ENCODE peak calls at places on chromosomes 5 and 9, in nine cellular contexts. One of them, this sample, is unnamed.

GRCh38 chr5:81420039-81420667 is 26.2 kb upstream of the ACOT12 start:
- DNase-seq in endothelial cell of umbilical vein: peak
- DNase-seq in activated T-helper 1 cell treated with Interleukin-2 at 50 U/mL for 16 hours: no peak
- DNase-seq in neural crest cell: no peak
- DNase-seq in foreskin fibroblast: peak
- DNase-seq in stimulated activated naive CD4-positive, alpha-beta T cell: no peak
- DNase-seq in NCI-H1694: no peak
- DNase-seq in myocyte: peak
- DNase-seq in Right ventricle myocardium superior: no peak
- DNase-seq in this sample: peak

GRCh38 chr9:135612437-135612836 is 26.9 kb downstream of the GLT6D1 start:
- DNase-seq in activated T-helper 1 cell treated with Interleukin-2 at 50 U/mL for 16 hours: no peak
- DNase-seq in foreskin fibroblast: no peak
- DNase-seq in myocyte: no peak
- DNase-seq in Right ventricle myocardium superior: no peak
- DNase-seq in stimulated activated naive CD4-positive, alpha-beta T cell: no peak
- DNase-seq in neural crest cell: no peak
- DNase-seq in NCI-H1694: no peak
- DNase-seq in endothelial cell of umbilical vein: no peak
- DNase-seq in this sample: no peak

GRCh38 chr9:87089963-87090362 is 142.7 kb upstream of the GAS1 start:
- DNase-seq in stimulated activated naive CD4-positive, alpha-beta T cell: no peak
- DNase-seq in activated T-helper 1 cell treated with Interleukin-2 at 50 U/mL for 16 hours: no peak
- DNase-seq in endothelial cell of umbilical vein: no peak
- DNase-seq in foreskin fibroblast: no peak
- DNase-seq in NCI-H1694: no peak
- DNase-seq in neural crest cell: no peak
- DNase-seq in myocyte: no peak
- DNase-seq in Right ventricle myocardium superior: no peak
- DNase-seq in this sample: no peak

GRCh38 chr9:134895849-134896833 is 15.5 kb downstream of the FCN2 start:
- DNase-seq in activated T-helper 1 cell treated with Interleukin-2 at 50 U/mL for 16 hours: no peak
- DNase-seq in stimulated activated naive CD4-positive, alpha-beta T cell: no peak
- DNase-seq in myocyte: peak
- DNase-seq in foreskin fibroblast: peak
- DNase-seq in Right ventricle myocardium superior: peak
- DNase-seq in endothelial cell of umbilical vein: peak
- DNase-seq in NCI-H1694: peak
- DNase-seq in neural crest cell: no peak
- DNase-seq in this sample: peak

GRCh38 chr5:72651779-72652178 is 144.6 kb upstream of the ZNF366 start:
- DNase-seq in myocyte: no peak
- DNase-seq in endothelial cell of umbilical vein: no peak
- DNase-seq in neural crest cell: no peak
- DNase-seq in foreskin fibroblast: peak
- DNase-seq in Right ventricle myocardium superior: no peak
- DNase-seq in activated T-helper 1 cell treated with Interleukin-2 at 50 U/mL for 16 hours: no peak
- DNase-seq in NCI-H1694: no peak
- DNase-seq in stimulated activated naive CD4-positive, alpha-beta T cell: no peak
- DNase-seq in this sample: peak

GRCh38 chr5:5246736-5247135 is 106.6 kb downstream of the ADAMTS16 start:
- DNase-seq in NCI-H1694: no peak
- DNase-seq in endothelial cell of umbilical vein: no peak
- DNase-seq in Right ventricle myocardium superior: no peak
- DNase-seq in activated T-helper 1 cell treated with Interleukin-2 at 50 U/mL for 16 hours: no peak
- DNase-seq in stimulated activated naive CD4-positive, alpha-beta T cell: no peak
- DNase-seq in neural crest cell: no peak
- DNase-seq in foreskin fibroblast: no peak
- DNase-seq in myocyte: no peak
- DNase-seq in this sample: no peak

GRCh38 chr5:141701341-141702119 is 19.5 kb upstream of the ARAP3 start:
- DNase-seq in neural crest cell: no peak
- DNase-seq in myocyte: no peak
- DNase-seq in foreskin fibroblast: no peak
- DNase-seq in NCI-H1694: no peak
- DNase-seq in activated T-helper 1 cell treated with Interleukin-2 at 50 U/mL for 16 hours: no peak
- DNase-seq in stimulated activated naive CD4-positive, alpha-beta T cell: no peak
- DNase-seq in endothelial cell of umbilical vein: no peak
- DNase-seq in Right ventricle myocardium superior: no peak
- DNase-seq in this sample: no peak

GRCh38 chr9:133874061-133874638 is 118.0 kb downstream of the VAV2 start:
- DNase-seq in Right ventricle myocardium superior: no peak
- DNase-seq in neural crest cell: no peak
- DNase-seq in myocyte: peak
- DNase-seq in stimulated activated naive CD4-positive, alpha-beta T cell: no peak
- DNase-seq in endothelial cell of umbilical vein: no peak
- DNase-seq in NCI-H1694: no peak
- DNase-seq in foreskin fibroblast: peak
- DNase-seq in activated T-helper 1 cell treated with Interleukin-2 at 50 U/mL for 16 hours: no peak
- DNase-seq in this sample: peak

GRCh38 chr5:160477266-160477970 is 55.8 kb downstream of the PTTG1 start:
- DNase-seq in activated T-helper 1 cell treated with Interleukin-2 at 50 U/mL for 16 hours: no peak
- DNase-seq in myocyte: no peak
- DNase-seq in Right ventricle myocardium superior: no peak
- DNase-seq in stimulated activated naive CD4-positive, alpha-beta T cell: no peak
- DNase-seq in endothelial cell of umbilical vein: peak
- DNase-seq in NCI-H1694: no peak
- DNase-seq in neural crest cell: no peak
- DNase-seq in foreskin fibroblast: peak
- DNase-seq in this sample: no peak

GRCh38 chr9:6215562-6215961 is at the start of gene IL33:
- DNase-seq in NCI-H1694: no peak
- DNase-seq in myocyte: peak
- DNase-seq in endothelial cell of umbilical vein: peak
- DNase-seq in stimulated activated naive CD4-positive, alpha-beta T cell: no peak
- DNase-seq in Right ventricle myocardium superior: no peak
- DNase-seq in foreskin fibroblast: peak
- DNase-seq in neural crest cell: no peak
- DNase-seq in activated T-helper 1 cell treated with Interleukin-2 at 50 U/mL for 16 hours: no peak
- DNase-seq in this sample: no peak

GRCh38 chr9:14479187-14479586 is 165.2 kb upstream of the NFIB start:
- DNase-seq in Right ventricle myocardium superior: no peak
- DNase-seq in endothelial cell of umbilical vein: no peak
- DNase-seq in neural crest cell: no peak
- DNase-seq in foreskin fibroblast: no peak
- DNase-seq in activated T-helper 1 cell treated with Interleukin-2 at 50 U/mL for 16 hours: no peak
- DNase-seq in stimulated activated naive CD4-positive, alpha-beta T cell: no peak
- DNase-seq in myocyte: no peak
- DNase-seq in NCI-H1694: no peak
- DNase-seq in this sample: no peak

GRCh38 chr5:10518352-10518751 is 45.5 kb upstream of the ANKRD33B start:
- DNase-seq in foreskin fibroblast: no peak
- DNase-seq in activated T-helper 1 cell treated with Interleukin-2 at 50 U/mL for 16 hours: no peak
- DNase-seq in Right ventricle myocardium superior: no peak
- DNase-seq in stimulated activated naive CD4-positive, alpha-beta T cell: no peak
- DNase-seq in myocyte: no peak
- DNase-seq in endothelial cell of umbilical vein: peak
- DNase-seq in NCI-H1694: no peak
- DNase-seq in neural crest cell: no peak
- DNase-seq in this sample: no peak

GRCh38 chr5:6820851-6821479 is 107.7 kb downstream of the TENT4A start:
- DNase-seq in activated T-helper 1 cell treated with Interleukin-2 at 50 U/mL for 16 hours: no peak
- DNase-seq in neural crest cell: peak
- DNase-seq in foreskin fibroblast: peak
- DNase-seq in Right ventricle myocardium superior: no peak
- DNase-seq in endothelial cell of umbilical vein: no peak
- DNase-seq in stimulated activated naive CD4-positive, alpha-beta T cell: peak
- DNase-seq in NCI-H1694: peak
- DNase-seq in myocyte: no peak
- DNase-seq in this sample: peak

GRCh38 chr9:90167920-90168319 is 474.7 kb downstream of the DIRAS2 start:
- DNase-seq in activated T-helper 1 cell treated with Interleukin-2 at 50 U/mL for 16 hours: no peak
- DNase-seq in myocyte: no peak
- DNase-seq in foreskin fibroblast: no peak
- DNase-seq in neural crest cell: no peak
- DNase-seq in Right ventricle myocardium superior: no peak
- DNase-seq in endothelial cell of umbilical vein: no peak
- DNase-seq in stimulated activated naive CD4-positive, alpha-beta T cell: no peak
- DNase-seq in NCI-H1694: no peak
- DNase-seq in this sample: no peak

GRCh38 chr5:62386824-62387223 is 16.9 kb downstream of the DIMT1 start:
- DNase-seq in endothelial cell of umbilical vein: no peak
- DNase-seq in activated T-helper 1 cell treated with Interleukin-2 at 50 U/mL for 16 hours: no peak
- DNase-seq in stimulated activated naive CD4-positive, alpha-beta T cell: no peak
- DNase-seq in neural crest cell: no peak
- DNase-seq in foreskin fibroblast: no peak
- DNase-seq in NCI-H1694: no peak
- DNase-seq in myocyte: no peak
- DNase-seq in Right ventricle myocardium superior: no peak
- DNase-seq in this sample: peak

GRCh38 chr5:37881359-37881758 is 41.5 kb upstream of the GDNF start:
- DNase-seq in activated T-helper 1 cell treated with Interleukin-2 at 50 U/mL for 16 hours: no peak
- DNase-seq in myocyte: no peak
- DNase-seq in stimulated activated naive CD4-positive, alpha-beta T cell: no peak
- DNase-seq in foreskin fibroblast: no peak
- DNase-seq in endothelial cell of umbilical vein: no peak
- DNase-seq in neural crest cell: no peak
- DNase-seq in NCI-H1694: no peak
- DNase-seq in Right ventricle myocardium superior: no peak
- DNase-seq in this sample: no peak

GRCh38 chr9:86942352-86943222 is 4.7 kb downstream of the GAS1 start:
- DNase-seq in neural crest cell: no peak
- DNase-seq in endothelial cell of umbilical vein: no peak
- DNase-seq in activated T-helper 1 cell treated with Interleukin-2 at 50 U/mL for 16 hours: no peak
- DNase-seq in Right ventricle myocardium superior: no peak
- DNase-seq in myocyte: peak
- DNase-seq in NCI-H1694: no peak
- DNase-seq in stimulated activated naive CD4-positive, alpha-beta T cell: no peak
- DNase-seq in foreskin fibroblast: no peak
- DNase-seq in this sample: no peak

GRCh38 chr5:149725296-149725695 is 4.8 kb upstream of the PPARGC1B start:
- DNase-seq in endothelial cell of umbilical vein: no peak
- DNase-seq in activated T-helper 1 cell treated with Interleukin-2 at 50 U/mL for 16 hours: no peak
- DNase-seq in myocyte: no peak
- DNase-seq in NCI-H1694: no peak
- DNase-seq in stimulated activated naive CD4-positive, alpha-beta T cell: no peak
- DNase-seq in neural crest cell: no peak
- DNase-seq in Right ventricle myocardium superior: no peak
- DNase-seq in foreskin fibroblast: no peak
- DNase-seq in this sample: no peak

GRCh38 chr9:89462817-89463216 is 35.1 kb downstream of the SEMA4D start:
- DNase-seq in myocyte: no peak
- DNase-seq in foreskin fibroblast: no peak
- DNase-seq in stimulated activated naive CD4-positive, alpha-beta T cell: no peak
- DNase-seq in Right ventricle myocardium superior: no peak
- DNase-seq in activated T-helper 1 cell treated with Interleukin-2 at 50 U/mL for 16 hours: no peak
- DNase-seq in endothelial cell of umbilical vein: no peak
- DNase-seq in neural crest cell: no peak
- DNase-seq in NCI-H1694: no peak
- DNase-seq in this sample: no peak

GRCh38 chr5:114335391-114335790 is 26.5 kb upstream of the KCNN2 start:
- DNase-seq in foreskin fibroblast: peak
- DNase-seq in endothelial cell of umbilical vein: no peak
- DNase-seq in neural crest cell: no peak
- DNase-seq in stimulated activated naive CD4-positive, alpha-beta T cell: no peak
- DNase-seq in activated T-helper 1 cell treated with Interleukin-2 at 50 U/mL for 16 hours: no peak
- DNase-seq in Right ventricle myocardium superior: no peak
- DNase-seq in NCI-H1694: no peak
- DNase-seq in myocyte: no peak
- DNase-seq in this sample: no peak

GRCh38 chr5:429453-430188 is 13.4 kb upstream of the EXOC3 start:
- DNase-seq in endothelial cell of umbilical vein: no peak
- DNase-seq in stimulated activated naive CD4-positive, alpha-beta T cell: no peak
- DNase-seq in neural crest cell: no peak
- DNase-seq in myocyte: peak
- DNase-seq in Right ventricle myocardium superior: peak
- DNase-seq in activated T-helper 1 cell treated with Interleukin-2 at 50 U/mL for 16 hours: no peak
- DNase-seq in NCI-H1694: peak
- DNase-seq in foreskin fibroblast: peak
- DNase-seq in this sample: no peak

GRCh38 chr5:35240892-35241291 is 10.6 kb upstream of the PRLR start:
- DNase-seq in foreskin fibroblast: no peak
- DNase-seq in activated T-helper 1 cell treated with Interleukin-2 at 50 U/mL for 16 hours: no peak
- DNase-seq in Right ventricle myocardium superior: no peak
- DNase-seq in stimulated activated naive CD4-positive, alpha-beta T cell: no peak
- DNase-seq in NCI-H1694: no peak
- DNase-seq in myocyte: no peak
- DNase-seq in endothelial cell of umbilical vein: no peak
- DNase-seq in neural crest cell: no peak
- DNase-seq in this sample: no peak

GRCh38 chr9:136862849-136863622 is 3.1 kb downstream of the EDF1 start:
- DNase-seq in NCI-H1694: no peak
- DNase-seq in activated T-helper 1 cell treated with Interleukin-2 at 50 U/mL for 16 hours: no peak
- DNase-seq in stimulated activated naive CD4-positive, alpha-beta T cell: no peak
- DNase-seq in neural crest cell: no peak
- DNase-seq in foreskin fibroblast: no peak
- DNase-seq in endothelial cell of umbilical vein: no peak
- DNase-seq in Right ventricle myocardium superior: no peak
- DNase-seq in myocyte: no peak
- DNase-seq in this sample: no peak

GRCh38 chr9:132873403-132873802 is 4.7 kb downstream of the AK8 start:
- DNase-seq in stimulated activated naive CD4-positive, alpha-beta T cell: no peak
- DNase-seq in endothelial cell of umbilical vein: no peak
- DNase-seq in Right ventricle myocardium superior: no peak
- DNase-seq in neural crest cell: no peak
- DNase-seq in NCI-H1694: no peak
- DNase-seq in myocyte: no peak
- DNase-seq in foreskin fibroblast: no peak
- DNase-seq in activated T-helper 1 cell treated with Interleukin-2 at 50 U/mL for 16 hours: no peak
- DNase-seq in this sample: no peak

GRCh38 chr5:71892641-71893340 is 173.7 kb downstream of the CARTPT start:
- DNase-seq in NCI-H1694: no peak
- DNase-seq in stimulated activated naive CD4-positive, alpha-beta T cell: no peak
- DNase-seq in activated T-helper 1 cell treated with Interleukin-2 at 50 U/mL for 16 hours: no peak
- DNase-seq in neural crest cell: no peak
- DNase-seq in endothelial cell of umbilical vein: no peak
- DNase-seq in Right ventricle myocardium superior: no peak
- DNase-seq in myocyte: no peak
- DNase-seq in foreskin fibroblast: peak
- DNase-seq in this sample: no peak

GRCh38 chr9:107906074-107906473 is 416.5 kb upstream of the KLF4 start:
- DNase-seq in myocyte: no peak
- DNase-seq in foreskin fibroblast: no peak
- DNase-seq in endothelial cell of umbilical vein: no peak
- DNase-seq in activated T-helper 1 cell treated with Interleukin-2 at 50 U/mL for 16 hours: no peak
- DNase-seq in NCI-H1694: no peak
- DNase-seq in neural crest cell: no peak
- DNase-seq in stimulated activated naive CD4-positive, alpha-beta T cell: no peak
- DNase-seq in Right ventricle myocardium superior: no peak
- DNase-seq in this sample: no peak

GRCh38 chr5:149018909-149019443 is 43.9 kb downstream of the SH3TC2 start:
- DNase-seq in foreskin fibroblast: peak
- DNase-seq in stimulated activated naive CD4-positive, alpha-beta T cell: no peak
- DNase-seq in NCI-H1694: no peak
- DNase-seq in Right ventricle myocardium superior: no peak
- DNase-seq in neural crest cell: no peak
- DNase-seq in endothelial cell of umbilical vein: no peak
- DNase-seq in myocyte: peak
- DNase-seq in activated T-helper 1 cell treated with Interleukin-2 at 50 U/mL for 16 hours: no peak
- DNase-seq in this sample: peak

GRCh38 chr5:67311208-67311607 is 114.6 kb upstream of the CD180 start:
- DNase-seq in myocyte: no peak
- DNase-seq in endothelial cell of umbilical vein: no peak
- DNase-seq in activated T-helper 1 cell treated with Interleukin-2 at 50 U/mL for 16 hours: no peak
- DNase-seq in Right ventricle myocardium superior: no peak
- DNase-seq in NCI-H1694: no peak
- DNase-seq in neural crest cell: no peak
- DNase-seq in stimulated activated naive CD4-positive, alpha-beta T cell: no peak
- DNase-seq in foreskin fibroblast: no peak
- DNase-seq in this sample: no peak

GRCh38 chr9:137452761-137453642 is 6.1 kb downstream of the NSMF start:
- DNase-seq in activated T-helper 1 cell treated with Interleukin-2 at 50 U/mL for 16 hours: no peak
- DNase-seq in endothelial cell of umbilical vein: no peak
- DNase-seq in NCI-H1694: no peak
- DNase-seq in foreskin fibroblast: no peak
- DNase-seq in neural crest cell: no peak
- DNase-seq in myocyte: no peak
- DNase-seq in stimulated activated naive CD4-positive, alpha-beta T cell: no peak
- DNase-seq in Right ventricle myocardium superior: peak
- DNase-seq in this sample: no peak

GRCh38 chr9:70435948-70436347 is 21.5 kb upstream of the KLF9 start:
- DNase-seq in endothelial cell of umbilical vein: peak
- DNase-seq in foreskin fibroblast: peak
- DNase-seq in activated T-helper 1 cell treated with Interleukin-2 at 50 U/mL for 16 hours: no peak
- DNase-seq in neural crest cell: no peak
- DNase-seq in NCI-H1694: no peak
- DNase-seq in stimulated activated naive CD4-positive, alpha-beta T cell: no peak
- DNase-seq in myocyte: peak
- DNase-seq in Right ventricle myocardium superior: no peak
- DNase-seq in this sample: peak

GRCh38 chr5:38994329-38994927 is 79.8 kb downstream of the RICTOR start:
- DNase-seq in stimulated activated naive CD4-positive, alpha-beta T cell: peak
- DNase-seq in myocyte: peak
- DNase-seq in foreskin fibroblast: peak
- DNase-seq in neural crest cell: no peak
- DNase-seq in activated T-helper 1 cell treated with Interleukin-2 at 50 U/mL for 16 hours: no peak
- DNase-seq in NCI-H1694: peak
- DNase-seq in Right ventricle myocardium superior: peak
- DNase-seq in endothelial cell of umbilical vein: peak
- DNase-seq in this sample: peak

This sample was measured in LHCN-M2.